ENCODE peak calls at places on chromosomes 4 and X, in seven cellular contexts. U is neuronal stem cell, Z is mesenchymal stem cell, P is IMR-90, H is H9, Q is trophoblast cell, B is H1. A is an unnamed sample.

GRCh38 chrX:19382500-19383145 is 38.9 kb downstream of the PDHA1 start:
- DNase-seq in U (peak; percentile 27), Z (peak; percentile 33), P (peak; percentile 32), H (peak; percentile 76), Q (peak; percentile 49), B (peak; percentile 77), A (peak; percentile 63)

GRCh38 chr4:76463568-76463967 is 28.5 kb downstream of the SHROOM3 start:
- DNase-seq in U (no peak), Z (no peak), P (no peak), H (no peak), Q (no peak), B (no peak), A (no peak)

GRCh38 chr4:147836807-147837206 is 104.9 kb downstream of the ARHGAP10 start:
- DNase-seq in U (no peak), Z (no peak), P (no peak), H (no peak), Q (no peak), B (no peak), A (no peak)

GRCh38 chrX:3711331-3711917 is 2.0 kb downstream of the PRKX start:
- DNase-seq in U (no peak), Z (no peak), P (no peak), H (no peak), Q (no peak), B (no peak), A (no peak)

GRCh38 chr4:171929477-171929876 is 116.3 kb downstream of the GALNTL6 start:
- DNase-seq in U (no peak), Z (no peak), P (no peak), H (no peak), Q (no peak), B (no peak), A (no peak)

GRCh38 chr4:40722576-40723161 is 27.1 kb upstream of the NSUN7 start:
- DNase-seq in U (no peak), Z (peak; percentile 28), P (no peak), H (no peak), Q (peak; percentile 65), B (no peak), A (no peak)

GRCh38 chr4:169189372-169189771 is 81.4 kb downstream of the SH3RF1 start:
- DNase-seq in U (no peak), Z (no peak), P (no peak), H (no peak), Q (no peak), B (no peak), A (no peak)

GRCh38 chr4:168793542-168793941 is 216.5 kb downstream of the CBR4 start:
- DNase-seq in U (no peak), Z (no peak), P (no peak), H (no peak), Q (no peak), B (no peak), A (no peak)

GRCh38 chrX:2261838-2262678 is 238.7 kb downstream of the DHRSX start:
- DNase-seq in U (no peak), Z (no peak), P (peak; percentile 8), H (no peak), Q (no peak), B (no peak), A (no peak)

GRCh38 chr4:21768349-21769310 is 179.9 kb downstream of the KCNIP4 start:
- DNase-seq in U (peak; percentile 37), Z (peak; percentile 66), P (peak; percentile 52), H (no peak), Q (no peak), B (no peak), A (peak; percentile 65)

GRCh38 chr4:74123065-74123728 is 24.2 kb upstream of the CXCL2 start:
- DNase-seq in U (no peak), Z (peak; percentile 92), P (peak; percentile 15), H (no peak), Q (no peak), B (no peak), A (no peak)
- H3K9ac ChIP-seq in U (no peak overlapping the region), Z (peak overlapping the region; percentile 5), P (no peak overlapping the region), H (no peak overlapping the region), Q (no peak overlapping the region), B (no peak overlapping the region), A (no peak overlapping the region)

GRCh38 chrX:96884027-96884426 is 319 bp downstream of the RPA4 start:
- DNase-seq in U (no peak), Z (no peak), P (no peak), H (no peak), Q (no peak), B (no peak), A (no peak)

DNA sequence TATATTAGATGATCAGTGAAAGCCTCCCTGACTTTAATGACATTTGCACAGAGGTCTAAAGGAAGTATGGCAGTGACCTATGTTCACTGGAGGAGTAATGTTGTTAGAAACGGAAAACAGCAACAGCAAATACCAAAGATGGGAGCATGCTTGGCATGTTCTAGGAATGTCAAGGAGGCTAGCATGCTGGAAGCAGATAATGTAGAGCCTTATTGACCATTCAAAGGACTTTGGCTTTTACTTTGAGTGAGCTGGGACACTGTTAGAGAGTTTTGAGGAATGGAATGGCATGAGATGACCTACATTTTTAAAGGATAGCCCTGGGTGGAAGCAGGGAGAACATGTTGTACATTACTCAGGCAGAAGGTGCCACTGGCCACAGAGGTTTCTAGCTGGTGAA is 6.0 kb downstream of the RPA4 start:
- DNase-seq in U (no peak), Z (peak; percentile 28), P (no peak), H (no peak), Q (peak; percentile 55), B (no peak), A (peak; percentile 75)
- H4K8ac ChIP-seq in U (no peak overlapping the region), Z (no peak overlapping the region), P (no peak overlapping the region), H (no peak overlapping the region), Q (no peak overlapping the region), B (no peak overlapping the region), A (no peak overlapping the region)

DNA sequence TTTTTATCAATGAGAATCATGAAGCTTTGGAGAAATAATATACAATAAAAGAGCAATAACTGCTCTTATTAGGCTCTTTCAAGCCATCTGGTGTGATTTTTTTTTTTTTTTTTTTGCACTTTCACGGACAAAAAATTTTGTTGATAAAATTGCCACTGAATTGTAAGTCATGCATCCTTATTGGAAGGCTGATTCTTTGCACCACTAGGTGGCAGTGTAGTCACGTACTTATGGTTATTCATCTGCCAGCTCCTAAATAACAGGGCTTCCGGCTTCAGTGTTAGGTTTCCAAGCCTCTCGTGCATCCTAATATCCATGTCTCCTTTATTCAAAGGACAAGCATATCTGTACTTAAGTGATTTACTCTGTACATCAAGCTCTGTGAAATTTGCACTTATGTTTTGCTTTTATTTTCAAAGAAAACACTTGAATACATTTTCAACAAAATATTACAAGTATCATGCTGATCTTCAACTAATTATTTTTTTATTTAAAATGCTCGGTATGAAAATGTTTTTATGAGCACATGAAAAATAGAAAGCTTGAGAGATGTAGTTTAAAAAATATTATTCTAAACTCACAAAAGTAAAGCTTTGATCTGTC is 1578.3 kb upstream of the TENM3 start:
- DNase-seq in U (peak; percentile 72), Z (peak; percentile 81), P (peak; percentile 90), H (peak; percentile 67), Q (peak; percentile 74), B (peak; percentile 77), A (peak; percentile 86)
- H3K4me2 ChIP-seq in U (no peak overlapping the region), Z (no peak overlapping the region), P (no peak overlapping the region), H (no peak overlapping the region), Q (no peak overlapping the region), B (no peak overlapping the region), A (no peak overlapping the region)

GRCh38 chr4:24584175-24584850 is at the start of gene DHX15:
- DNase-seq in U (peak; percentile 90), Z (peak; percentile 98), P (peak; percentile 97), H (peak; percentile 97), Q (peak; percentile 98), B (peak; percentile 91), A (peak; percentile 99)

GRCh38 chr4:24583451-24584174 is 741 bp downstream of the DHX15 start:
- DNase-seq in U (peak; percentile 33), Z (peak; percentile 75), P (peak; percentile 37), H (peak; percentile 44), Q (peak; percentile 30), B (peak; percentile 57), A (peak; percentile 78)

GRCh38 chr4:24578364-24578763 is 6.0 kb downstream of the DHX15 start:
- DNase-seq in U (no peak), Z (no peak), P (no peak), H (no peak), Q (no peak), B (no peak), A (no peak)

DNA sequence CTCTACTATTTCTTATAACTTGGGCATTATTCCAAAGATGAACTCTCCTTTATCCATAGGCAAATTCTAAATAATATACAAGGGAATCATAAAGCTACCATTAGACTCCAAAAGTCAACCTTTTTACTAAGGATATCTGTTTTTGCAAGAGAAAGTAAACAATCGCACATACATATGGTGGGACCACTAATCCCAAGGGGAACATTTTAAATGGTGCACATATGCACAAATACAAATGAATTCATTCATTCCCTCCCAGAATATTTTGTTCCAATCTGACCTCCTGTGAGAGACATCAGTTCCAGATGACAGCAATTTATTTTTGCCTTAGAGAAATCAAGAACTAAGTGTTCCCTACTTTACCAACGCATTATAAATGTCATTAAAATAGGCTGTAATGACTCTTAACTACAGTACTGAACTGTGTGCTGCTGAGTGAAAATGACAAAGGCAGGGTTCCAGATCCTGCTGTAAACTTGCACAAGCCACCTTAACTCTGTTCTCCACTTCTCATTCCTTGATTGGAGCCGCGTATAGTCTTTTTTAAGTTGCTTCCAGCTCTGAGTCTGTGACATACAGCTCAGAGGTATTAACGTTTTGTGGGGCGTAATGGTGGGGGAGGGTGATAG is 2.0 kb downstream of the DHX15 start:
- DNase-seq in U (no peak), Z (no peak), P (no peak), H (no peak), Q (no peak), B (no peak), A (peak; percentile 25)
- H3K9ac ChIP-seq in U (no peak overlapping the region), Z (peak overlapping the region; percentile 100), P (peak overlapping the region; percentile 80), H (peak overlapping the region; percentile 99), Q (peak overlapping the region; percentile 37), B (no peak overlapping the region), A (peak overlapping the region; percentile 99)

DNA sequence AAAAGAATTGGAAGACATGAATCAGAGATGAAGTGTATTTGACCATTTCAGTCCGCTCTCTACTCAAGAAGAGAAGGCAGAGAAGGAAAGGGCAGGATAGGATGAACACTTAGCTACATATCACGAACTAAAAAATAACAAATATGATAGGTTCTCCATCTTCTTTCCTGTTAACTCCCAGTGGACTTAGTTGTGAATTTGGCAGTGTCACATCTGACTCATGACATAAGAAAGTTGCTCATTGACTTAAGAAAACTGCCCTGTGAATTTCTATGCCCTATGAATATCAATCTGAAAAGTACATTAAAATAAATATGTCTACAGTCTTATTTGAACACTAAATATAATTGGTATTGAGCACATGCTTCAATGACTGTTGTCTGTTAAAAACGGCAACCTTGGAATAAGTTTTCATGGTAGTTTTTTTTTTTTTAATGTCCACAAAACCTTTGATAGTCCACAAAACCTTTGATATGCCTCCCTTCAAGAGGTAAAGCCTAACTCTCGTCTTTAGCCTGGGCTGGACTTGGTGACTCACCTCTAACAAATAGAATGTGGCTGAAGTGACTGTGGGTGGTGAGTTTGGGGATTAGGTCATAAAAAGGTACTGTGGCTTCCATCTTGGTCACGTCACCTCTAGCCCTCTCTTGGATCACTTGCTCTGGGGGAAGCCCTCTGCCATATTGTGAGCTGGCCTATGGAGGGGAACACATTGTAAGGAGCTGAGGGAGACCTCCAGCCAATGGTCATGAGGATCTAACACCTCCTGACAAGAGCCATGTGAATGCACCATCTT is 184.7 kb upstream of the S100G start:
- DNase-seq in U (no peak), Z (no peak), P (peak; percentile 60), H (no peak), Q (peak; percentile 1), B (no peak), A (peak; percentile 38)
- H4K8ac ChIP-seq in U (no peak overlapping the region), Z (no peak overlapping the region), P (peak overlapping the region; percentile 17), H (no peak overlapping the region), Q (no peak overlapping the region), B (no peak overlapping the region), A (no peak overlapping the region)